ENCODE peak calls at places on chromosome 1, in nine cellular contexts. H is activated CD8-positive, alpha-beta memory T cell treated with anti-CD3 and anti-CD28 coated beads for 24 hours; C is Daoy; T is progenitor cell of endocrine pancreas; O is stimulated activated CD4-positive, alpha-beta T cell treated with anti-CD3 and anti-CD28 coated beads, Interleukin-15, amount 100 ng/mL, for 48 hours; P is glutamatergic neuron; E is iris pigment epithelial cell; U is activated gamma-delta T cell; S is foreskin melanocyte. W is an unnamed sample.

GRCh38 chr1:25020173-25020840 is 90.2 kb upstream of the RUNX3 start:
- DNase-seq in H (peak; percentile 66), C (no peak), T (no peak), O (no peak), P (no peak), E (no peak), U (no peak), S (no peak), W (no peak)

GRCh38 chr1:185880779-185881333 is 146.7 kb downstream of the HMCN1 start:
- DNase-seq in H (no peak), C (no peak), T (no peak), O (no peak), P (peak; percentile 46), E (no peak), U (no peak), S (no peak), W (no peak)

GRCh38 chr1:5739561-5740078 is 252.6 kb downstream of the NPHP4 start:
- DNase-seq in H (no peak), C (no peak), T (no peak), O (no peak), P (no peak), E (no peak), U (no peak), S (no peak), W (no peak)

GRCh38 chr1:157115429-157115838 is 15.8 kb upstream of the ETV3L start:
- DNase-seq in H (no peak), C (no peak), T (no peak), O (no peak), P (peak; percentile 59), E (no peak), U (no peak), S (no peak), W (no peak)

GRCh38 chr1:107965112-107965991 is at the start of gene VAV3:
- DNase-seq in H (peak; percentile 91), C (peak; percentile 95), T (peak; percentile 69), O (peak; percentile 56), P (peak; percentile 90), E (peak; percentile 58), U (peak; percentile 34), S (peak; percentile 80), W (no peak)

GRCh38 chr1:237953238-237953637 is 62.5 kb upstream of the ZP4 start:
- DNase-seq in H (no peak), C (no peak), T (no peak), O (no peak), P (no peak), E (no peak), U (no peak), S (no peak), W (no peak)

GRCh38 chr1:240602189-240602588 is 9.8 kb downstream of the GREM2 start:
- DNase-seq in H (no peak), C (no peak), T (no peak), O (no peak), P (no peak), E (peak; percentile 20), U (no peak), S (peak; percentile 12), W (no peak)

GRCh38 chr1:230120949-230121381 is 53.9 kb downstream of the GALNT2 start:
- DNase-seq in H (no peak), C (peak; percentile 34), T (no peak), O (no peak), P (peak; percentile 61), E (no peak), U (no peak), S (no peak), W (no peak)

GRCh38 chr1:21647431-21648373 is 21.5 kb downstream of the RAP1GAP start:
- DNase-seq in H (no peak), C (peak; percentile 86), T (peak; percentile 68), O (no peak), P (no peak), E (peak; percentile 68), U (no peak), S (no peak), W (no peak)

GRCh38 chr1:23019851-23020625 is 770 bp downstream of the KDM1A start:
- DNase-seq in H (no peak), C (peak; percentile 50), T (peak; percentile 38), O (no peak), P (peak; percentile 74), E (peak; percentile 55), U (peak; percentile 12), S (no peak), W (no peak)

GRCh38 chr1:230463326-230463725 is 37.2 kb upstream of the PGBD5 start:
- DNase-seq in H (no peak), C (no peak), T (no peak), O (no peak), P (no peak), E (no peak), U (no peak), S (no peak), W (no peak)

GRCh38 chr1:112133487-112133886 is 144.0 kb upstream of the KCND3 start:
- DNase-seq in H (no peak), C (no peak), T (no peak), O (no peak), P (no peak), E (no peak), U (no peak), S (no peak), W (no peak)

GRCh38 chr1:185565314-185565713 is 168.9 kb upstream of the HMCN1 start:
- DNase-seq in H (no peak), C (peak; percentile 84), T (no peak), O (no peak), P (no peak), E (peak; percentile 65), U (no peak), S (no peak), W (no peak)

GRCh38 chr1:212819704-212820103 is 27.7 kb downstream of the SPATA45 start:
- DNase-seq in H (no peak), C (no peak), T (no peak), O (no peak), P (no peak), E (peak; percentile 87), U (no peak), S (no peak), W (no peak)

GRCh38 chr1:240312872-240313271 is 221.2 kb downstream of the FMN2 start:
- DNase-seq in H (no peak), C (peak; percentile 13), T (no peak), O (no peak), P (no peak), E (peak; percentile 96), U (no peak), S (peak; percentile 86), W (no peak)